ENCODE peak calls at places on chromosomes 4 and X, in ten cellular contexts. S is heart right ventricle, N is lower lobe of right lung, V is tibial nerve, D is A549, H is adrenal gland, J is fibroblast of mammary gland, K is SK-N-SH, F is transverse colon, X is astrocyte of the spinal cord. U is an unnamed sample.

GRCh38 chr4:118783887-118784286 is 52.0 kb downstream of the SEC24D start:
- DNase-seq in S (no peak), N (no peak), V (no peak), D (no peak), H (no peak), J (peak), K (no peak), F (no peak), X (peak), U (peak)

GRCh38 chrX:119468930-119469635 is 839 bp downstream of the SLC25A5 start:
- DNase-seq in S (peak), N (peak), V (peak), D (peak), H (peak), J (peak), K (peak), F (peak), X (peak), U (peak)

GRCh38 chr4:85952982-85953650 is 406.7 kb downstream of the MAPK10 start:
- DNase-seq in S (no peak), N (no peak), V (no peak), D (no peak), H (no peak), J (no peak), K (no peak), F (no peak), X (peak), U (peak)

GRCh38 chr4:78560296-78560963 is 8.9 kb downstream of the ANXA3 start:
- DNase-seq in S (no peak), N (no peak), V (no peak), D (no peak), H (no peak), J (peak), K (no peak), F (no peak), X (peak), U (peak)

GRCh38 chrX:10904220-10904619 is 206.9 kb upstream of the HCCS start:
- DNase-seq in S (no peak), N (no peak), V (no peak), D (no peak), H (no peak), J (peak), K (no peak), F (no peak), X (peak), U (peak)

GRCh38 chrX:39152106-39152649 is 350.9 kb downstream of the MID1IP1 start:
- DNase-seq in S (peak), N (peak), V (no peak), D (peak), H (peak), J (peak), K (peak), F (peak), X (no peak), U (no peak)

GRCh38 chr4:38209654-38210053 is 249.5 kb downstream of the PTTG2 start:
- DNase-seq in S (no peak), N (no peak), V (no peak), D (no peak), H (no peak), J (no peak), K (no peak), F (no peak), X (no peak), U (no peak)

GRCh38 chr4:148539387-148539786 is 97.2 kb upstream of the NR3C2 start:
- DNase-seq in S (no peak), N (no peak), V (no peak), D (no peak), H (no peak), J (no peak), K (no peak), F (peak), X (no peak), U (no peak)

GRCh38 chrX:47311857-47312774 is 58.3 kb upstream of the ZNF157 start:
- DNase-seq in S (no peak), N (peak), V (peak), D (peak), H (peak), J (peak), K (peak), F (peak), X (peak), U (peak)

GRCh38 chr4:101682946-101683345 is 107.6 kb upstream of the BANK1 start:
- DNase-seq in S (no peak), N (no peak), V (no peak), D (no peak), H (no peak), J (no peak), K (no peak), F (no peak), X (no peak), U (no peak)

GRCh38 chr4:73193155-73193554 is 65.4 kb downstream of the ANKRD17 start:
- DNase-seq in S (no peak), N (no peak), V (no peak), D (no peak), H (no peak), J (no peak), K (no peak), F (no peak), X (no peak), U (no peak)

GRCh38 chr4:13511101-13511500 is 27.0 kb upstream of the RAB28 start:
- DNase-seq in S (no peak), N (no peak), V (no peak), D (no peak), H (no peak), J (peak), K (no peak), F (no peak), X (no peak), U (no peak)

GRCh38 chr4:11914406-11914805 is 485.7 kb upstream of the HS3ST1 start:
- DNase-seq in S (no peak), N (no peak), V (no peak), D (no peak), H (no peak), J (no peak), K (no peak), F (no peak), X (no peak), U (peak)

GRCh38 chrX:69125094-69125493 is 40.2 kb downstream of the PJA1 start:
- DNase-seq in S (no peak), N (no peak), V (no peak), D (no peak), H (no peak), J (no peak), K (no peak), F (no peak), X (no peak), U (no peak)

GRCh38 chrX:135596495-135596894 is 76.0 kb downstream of the INTS6L start:
- DNase-seq in S (peak), N (peak), V (no peak), D (peak), H (peak), J (peak), K (peak), F (peak), X (peak), U (peak)

GRCh38 chr4:61555789-61556188 is 355.7 kb downstream of the ADGRL3 start:
- DNase-seq in S (no peak), N (no peak), V (no peak), D (no peak), H (peak), J (no peak), K (no peak), F (peak), X (peak), U (peak)

GRCh38 chr4:185201983-185202962 is 1.5 kb downstream of the CFAP97 start:
- DNase-seq in S (no peak), N (no peak), V (no peak), D (no peak), H (no peak), J (peak), K (peak), F (no peak), X (no peak), U (peak)

GRCh38 chr4:3330682-3331081 is 37.9 kb downstream of the RGS12 start:
- DNase-seq in S (no peak), N (no peak), V (no peak), D (no peak), H (peak), J (no peak), K (no peak), F (no peak), X (no peak), U (no peak)

GRCh38 chr4:4386296-4386735 is 586 bp upstream of the NSG1 start:
- DNase-seq in S (no peak), N (no peak), V (no peak), D (no peak), H (peak), J (no peak), K (peak), F (no peak), X (no peak), U (peak)

GRCh38 chrX:115533485-115533884 is 27.5 kb upstream of the PLS3 start:
- DNase-seq in S (no peak), N (no peak), V (no peak), D (no peak), H (no peak), J (peak), K (no peak), F (no peak), X (peak), U (peak)

GRCh38 chr4:139229534-139230039 is 50.4 kb downstream of the MGARP start:
- DNase-seq in S (no peak), N (no peak), V (no peak), D (peak), H (no peak), J (peak), K (peak), F (no peak), X (peak), U (peak)

GRCh38 chrX:77900688-77901087 is 1.4 kb downstream of the COX7B start:
- DNase-seq in S (no peak), N (no peak), V (no peak), D (no peak), H (no peak), J (peak), K (no peak), F (no peak), X (no peak), U (peak)
- H3K4me3 ChIP-seq in S (peak), N (peak), V (peak), D (peak), H (peak), J (peak), K (peak), F (peak), X (peak), U (peak)

GRCh38 chrX:140141444-140142029 is 176.2 kb upstream of the CXorf66 start:
- DNase-seq in S (no peak), N (no peak), V (no peak), D (peak), H (peak), J (peak), K (peak), F (peak), X (peak), U (peak)
- TF ChIP-seq CTCF in S (peak), N (peak), V (peak), D (peak), H (peak), J (peak), K (peak), F (peak), X (peak), U (peak)

GRCh38 chrX:140503714-140504351 is 1.0 kb downstream of the SOX3 start:
- DNase-seq in S (peak), N (no peak), V (no peak), D (no peak), H (no peak), J (no peak), K (peak), F (no peak), X (peak), U (peak)

GRCh38 chrX:140505421-140506337 is 810 bp upstream of the SOX3 start:
- DNase-seq in S (no peak), N (no peak), V (no peak), D (no peak), H (no peak), J (no peak), K (peak), F (no peak), X (no peak), U (no peak)

GRCh38 chrX:140503230-140503585 is 1.7 kb downstream of the SOX3 start:
- DNase-seq in S (no peak), N (no peak), V (no peak), D (no peak), H (no peak), J (no peak), K (peak), F (no peak), X (peak), U (no peak)

GRCh38 chrX:140502491-140503229 is 2.2 kb downstream of the SOX3 start:
- DNase-seq in S (no peak), N (no peak), V (no peak), D (no peak), H (no peak), J (no peak), K (peak), F (no peak), X (peak), U (no peak)

GRCh38 chrX:140504371-140505324 is at the start of gene SOX3:
- DNase-seq in S (no peak), N (no peak), V (no peak), D (no peak), H (no peak), J (no peak), K (peak), F (no peak), X (peak), U (no peak)
- H3K4me3 ChIP-seq in S (peak), N (peak), V (no peak), D (peak), H (peak), J (no peak), K (peak), F (no peak), X (peak), U (no peak)

GRCh38 chrX:12922600-12922919 is 16.1 kb downstream of the TLR8 start:
- DNase-seq in S (no peak), N (no peak), V (no peak), D (no peak), H (no peak), J (no peak), K (no peak), F (no peak), X (no peak), U (no peak)
- TF ChIP-seq CTCF in S (no peak), N (no peak), V (no peak), D (no peak), H (no peak), J (no peak), K (no peak), F (no peak), X (no peak), U (no peak)

DNA sequence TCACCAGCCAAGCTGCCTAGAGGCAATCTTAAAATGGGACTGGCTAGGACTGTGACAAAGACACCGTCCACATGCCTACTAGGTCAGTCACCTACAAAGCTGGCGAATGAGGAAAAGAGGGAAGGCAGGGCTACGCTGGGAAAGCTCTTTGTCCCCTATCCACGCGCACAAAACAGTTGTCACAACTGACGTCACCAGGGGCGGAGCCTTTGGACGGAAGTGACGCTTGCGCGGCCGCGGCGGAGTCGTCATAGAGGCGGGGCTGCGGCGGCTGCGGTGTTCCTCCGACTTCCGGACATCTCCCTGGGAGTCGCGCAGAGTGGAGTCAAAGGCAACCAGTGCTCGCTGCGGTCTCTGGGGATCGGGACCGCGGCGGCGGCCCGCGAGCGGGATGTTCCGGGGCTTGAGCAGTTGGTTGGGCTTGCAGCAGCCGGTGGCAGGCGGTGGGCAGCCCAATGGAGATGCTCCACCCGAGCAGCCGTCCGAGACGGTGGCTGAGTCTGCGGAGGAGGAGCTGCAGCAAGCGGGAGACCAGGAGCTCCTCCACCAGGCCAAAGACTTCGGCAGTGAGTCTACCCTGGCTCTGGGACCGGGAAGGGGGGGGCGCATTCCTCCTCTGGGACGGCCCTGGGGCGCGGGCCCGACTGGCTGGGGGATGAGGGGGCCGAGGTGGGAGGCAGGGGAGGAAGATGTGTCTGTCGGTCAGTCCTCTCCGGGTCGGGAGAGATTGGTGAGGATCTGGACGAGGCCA is at the start of gene SYAP1:
- DNase-seq in S (peak), N (peak), V (peak), D (peak), H (peak), J (peak), K (peak), F (peak), X (peak), U (peak)
- H3K4me3 ChIP-seq in S (peak), N (peak), V (peak), D (peak), H (peak), J (peak), K (peak), F (peak), X (peak), U (peak)

U was measured in fibroblast of pulmonary artery.